ENCODE peak calls at places on chromosomes 12 and 14, in four cellular contexts. W is skeletal muscle cell, C is AG09309, A is left colon. S is an unnamed sample.

GRCh38 chr12:10716704-10717315 is 6.3 kb downstream of the YBX3 start:
- DNase-seq in W (peak), A (peak), C (peak), S (peak)

GRCh38 chr12:73185403-73185802 is 913.2 kb downstream of the TRHDE start:
- DNase-seq in A (no peak), W (no peak), C (no peak), S (no peak)

GRCh38 chr12:44852483-44852882 is 23.6 kb downstream of the NELL2 start:
- DNase-seq in W (no peak), A (no peak), C (no peak), S (no peak)

GRCh38 chr12:121803861-121804416 is at the start of gene SETD1B:
- DNase-seq in A (peak), W (no peak), C (no peak), S (peak)

GRCh38 chr14:67515386-67516079 is 17.6 kb upstream of the PLEKHH1 start:
- DNase-seq in A (peak), C (no peak), W (no peak), S (peak)

GRCh38 chr14:100019156-100019882 is 45.9 kb upstream of the EVL start:
- DNase-seq in C (no peak), A (no peak), W (no peak), S (peak)

GRCh38 chr12:27974735-27975221 is 2.2 kb upstream of the PTHLH start:
- DNase-seq in W (no peak), C (no peak), A (no peak), S (no peak)

GRCh38 chr14:23076785-23077408 is 18.0 kb downstream of the ACIN1 start:
- DNase-seq in W (no peak), A (no peak), C (no peak), S (no peak)

GRCh38 chr12:77855548-77855947 is 24.9 kb downstream of the NAV3 start:
- DNase-seq in W (peak), C (no peak), A (no peak), S (no peak)

GRCh38 chr12:56591961-56592360 is 38.2 kb downstream of the BAZ2A start:
- DNase-seq in W (no peak), C (no peak), A (no peak), S (no peak)

GRCh38 chr12:45312012-45312411 is 96.1 kb downstream of the ANO6 start:
- DNase-seq in A (no peak), W (no peak), C (no peak), S (no peak)

GRCh38 chr12:8687846-8688601 is 9.8 kb upstream of the RIMKLB start:
- DNase-seq in W (peak), C (peak), A (no peak), S (no peak)

GRCh38 chr14:77043177-77043983 is 14.9 kb upstream of the IRF2BPL start:
- DNase-seq in C (peak), A (peak), W (peak), S (no peak)

GRCh38 chr14:39890026-39890425 is 457.8 kb upstream of the FBXO33 start:
- DNase-seq in A (no peak), W (no peak), C (no peak), S (no peak)

GRCh38 chr14:60679566-60680258 is 30.4 kb upstream of the SIX1 start:
- DNase-seq in W (no peak), C (no peak), A (no peak), S (no peak)

GRCh38 chr12:123397400-123397799 is 13.5 kb downstream of the KMT5A start:
- DNase-seq in W (no peak), C (no peak), A (no peak), S (no peak)

GRCh38 chr12:80356092-80356491 is 87.9 kb upstream of the PTPRQ start:
- DNase-seq in W (no peak), A (no peak), C (no peak), S (no peak)

GRCh38 chr14:73295198-73295796 is 58.0 kb downstream of the PAPLN start:
- DNase-seq in C (no peak), W (no peak), A (no peak), S (peak)

GRCh38 chr12:12726543-12727093 is 9.4 kb downstream of the CDKN1B start:
- DNase-seq in W (peak), A (no peak), C (peak), S (no peak)

GRCh38 chr12:64670856-64671639 is 60.8 kb downstream of the RASSF3 start:
- DNase-seq in A (no peak), W (no peak), C (no peak), S (no peak)

GRCh38 chr12:34336619-34337465 is 314.5 kb downstream of the ALG10 start:
- DNase-seq in C (no peak), A (no peak), W (no peak), S (no peak)

GRCh38 chr12:108807996-108808725 is 49.2 kb downstream of the SSH1 start:
- DNase-seq in W (no peak), C (no peak), A (no peak), S (no peak)

GRCh38 chr12:104454997-104455396 is 1.8 kb upstream of the CHST11 start:
- DNase-seq in A (no peak), C (no peak), W (peak), S (no peak)

GRCh38 chr12:131511391-131511802 is 199.5 kb upstream of the SFSWAP start:
- DNase-seq in A (no peak), C (no peak), W (peak), S (no peak)

GRCh38 chr14:75254901-75255300 is 23.7 kb upstream of the FOS start:
- DNase-seq in W (no peak), A (peak), C (no peak), S (no peak)

GRCh38 chr14:91308337-91308736 is 63.8 kb upstream of the GPR68 start:
- DNase-seq in W (no peak), A (no peak), C (no peak), S (no peak)

GRCh38 chr12:100138048-100138907 is 4.4 kb downstream of the BLTP3B start:
- DNase-seq in C (no peak), W (no peak), A (no peak), S (peak)

GRCh38 chr12:39573971-39574370 is 45.6 kb downstream of the ABCD2 start:
- DNase-seq in A (no peak), W (no peak), C (no peak), S (no peak)

GRCh38 chr12:25904442-25904841 is 54.0 kb upstream of the RASSF8 start:
- DNase-seq in W (no peak), A (no peak), C (no peak), S (no peak)

GRCh38 chr12:121240484-121241202 is 30.7 kb downstream of the P2RX4 start:
- DNase-seq in C (no peak), W (no peak), A (peak), S (no peak)

GRCh38 chr14:37709419-37710195 is 114.2 kb downstream of the TTC6 start:
- DNase-seq in C (no peak), W (no peak), A (no peak), S (no peak)

GRCh38 chr14:100589071-100589759 is 2.0 kb upstream of the BEGAIN start:
- DNase-seq in W (no peak), C (no peak), A (peak), S (no peak)

GRCh38 chr12:57754411-57755193 is at the start of gene MARCHF9:
- DNase-seq in C (no peak), A (peak), W (no peak), S (peak)

GRCh38 chr12:72006766-72007165 is 68.1 kb downstream of the TPH2 start:
- DNase-seq in C (no peak), A (no peak), W (no peak), S (no peak)

S was measured in Caco-2.